ENCODE peak calls at places on chromosomes 2 and 18, in five cellular contexts. V is astrocyte of the spinal cord; O is T-helper 2 cell treated with Interferon-gamma antibody and Interleukin-4, amounts not matched to agents 5 μg/mL and 100 μg/mL, for 36 hours; D is type B pancreatic cell; Q is HT1080. Y is an unnamed sample.
A peak's percentile ranks its signal among the peaks of the same experiment; 100 is the strongest.

GRCh38 chr18:65365245-65365955 is 385.4 kb upstream of the CDH7 start:
- DNase-seq in D (no peak), Q (no peak), O (no peak), V (no peak), Y (no peak)

GRCh38 chr2:101112772-101113157 is 38.4 kb downstream of the TBC1D8 start:
- DNase-seq in D (no peak), O (no peak), V (no peak), Q (no peak), Y (no peak)

GRCh38 chr18:50340078-50340477 is 34.8 kb upstream of the SKA1 start:
- DNase-seq in V (no peak), Q (no peak), D (no peak), O (no peak), Y (no peak)

GRCh38 chr2:118974103-118974911 is 32.3 kb downstream of the MARCO start:
- DNase-seq in O (no peak), Q (peak; percentile 67), V (no peak), D (peak; percentile 56), Y (peak; percentile 32)

GRCh38 chr2:17069564-17069963 is 403.9 kb upstream of the CYRIA start:
- DNase-seq in V (no peak), D (no peak), O (no peak), Q (no peak), Y (no peak)

GRCh38 chr2:675982-676646 is 1.1 kb downstream of the TMEM18 start:
- DNase-seq in V (peak; percentile 86), Q (peak; percentile 74), D (no peak), O (no peak), Y (peak; percentile 93)

GRCh38 chr2:164498841-164499240 is 122.4 kb downstream of the GRB14 start:
- DNase-seq in V (no peak), D (no peak), Q (no peak), O (no peak), Y (no peak)

GRCh38 chr2:223580951-223581350 is 21.2 kb downstream of the SCG2 start:
- DNase-seq in V (peak; percentile 88), O (no peak), Q (peak; percentile 42), D (no peak), Y (peak; percentile 82)

GRCh38 chr2:109070290-109070689 is 58.7 kb upstream of the SH3RF3 start:
- DNase-seq in Q (no peak), V (no peak), D (peak; percentile 10), O (no peak), Y (no peak)

GRCh38 chr18:24177499-24178133 is 38.8 kb downstream of the CABYR start:
- DNase-seq in V (no peak), Q (no peak), O (no peak), D (no peak), Y (no peak)